ENCODE peak calls at places on chromosomes 12 and 14, in eight cellular contexts. V, B, T, I, H, D, U and Y are unnamed samples.

GRCh38 chr12:89874146-89874545 is 165.5 kb upstream of the ATP2B1 start:
- DNase-seq in V (no peak), B (no peak), T (no peak), I (no peak), H (no peak), D (no peak), U (peak; percentile 18), Y (peak; percentile 64)

GRCh38 chr14:95025218-95025617 is 132.1 kb downstream of the DICER1 start:
- DNase-seq in V (no peak), B (no peak), T (no peak), I (no peak), H (no peak), D (no peak), U (no peak), Y (no peak)

GRCh38 chr12:107091381-107091780 is 2.0 kb downstream of the CRY1 start:
- DNase-seq in V (peak; percentile 44), B (no peak), T (no peak), I (no peak), H (no peak), D (no peak), U (peak; percentile 64), Y (peak; percentile 76)

GRCh38 chr12:44314007-44314500 is 478.2 kb downstream of the TMEM117 start:
- DNase-seq in V (no peak), B (no peak), T (no peak), I (no peak), H (no peak), D (no peak), U (no peak), Y (peak; percentile 38)

GRCh38 chr12:106599302-106599701 is 16.5 kb downstream of the RFX4 start:
- DNase-seq in V (no peak), B (no peak), T (no peak), I (no peak), H (no peak), D (no peak), U (no peak), Y (no peak)

GRCh38 chr14:56422703-56423213 is 156.8 kb upstream of the TMEM260 start:
- DNase-seq in V (peak; percentile 84), B (peak; percentile 55), T (peak; percentile 78), I (peak; percentile 28), H (no peak), D (peak; percentile 62), U (peak; percentile 79), Y (peak; percentile 87)

GRCh38 chr14:22848391-22849164 is 12.2 kb downstream of the MMP14 start:
- DNase-seq in V (peak; percentile 87), B (no peak), T (peak; percentile 48), I (peak; percentile 90), H (no peak), D (no peak), U (peak; percentile 92), Y (peak; percentile 99)

GRCh38 chr12:76554411-76555225 is 5.0 kb downstream of the OSBPL8 start:
- DNase-seq in V (no peak), B (no peak), T (no peak), I (peak; percentile 10), H (no peak), D (no peak), U (no peak), Y (no peak)

GRCh38 chr12:76878045-76878898 is 547 bp downstream of the CSRP2 start:
- DNase-seq in V (peak; percentile 55), B (peak; percentile 70), T (peak; percentile 90), I (peak; percentile 77), H (peak; percentile 17), D (no peak), U (no peak), Y (peak; percentile 44)

GRCh38 chr12:26188132-26188531 is 7.2 kb upstream of the SSPN start:
- DNase-seq in V (no peak), B (no peak), T (no peak), I (no peak), H (no peak), D (no peak), U (peak; percentile 87), Y (peak; percentile 49)

GRCh38 chr14:104400355-104400754 is 179.2 kb upstream of the C14orf180 start:
- DNase-seq in V (no peak), B (no peak), T (no peak), I (no peak), H (no peak), D (peak; percentile 1), U (no peak), Y (no peak)

GRCh38 chr12:78494911-78495310 is 369.7 kb upstream of the SYT1 start:
- DNase-seq in V (no peak), B (no peak), T (no peak), I (no peak), H (no peak), D (no peak), U (peak; percentile 5), Y (peak; percentile 25)

GRCh38 chr12:32445356-32445755 is 46.0 kb downstream of the FGD4 start:
- DNase-seq in V (no peak), B (no peak), T (no peak), I (no peak), H (no peak), D (no peak), U (no peak), Y (no peak)

DNA sequence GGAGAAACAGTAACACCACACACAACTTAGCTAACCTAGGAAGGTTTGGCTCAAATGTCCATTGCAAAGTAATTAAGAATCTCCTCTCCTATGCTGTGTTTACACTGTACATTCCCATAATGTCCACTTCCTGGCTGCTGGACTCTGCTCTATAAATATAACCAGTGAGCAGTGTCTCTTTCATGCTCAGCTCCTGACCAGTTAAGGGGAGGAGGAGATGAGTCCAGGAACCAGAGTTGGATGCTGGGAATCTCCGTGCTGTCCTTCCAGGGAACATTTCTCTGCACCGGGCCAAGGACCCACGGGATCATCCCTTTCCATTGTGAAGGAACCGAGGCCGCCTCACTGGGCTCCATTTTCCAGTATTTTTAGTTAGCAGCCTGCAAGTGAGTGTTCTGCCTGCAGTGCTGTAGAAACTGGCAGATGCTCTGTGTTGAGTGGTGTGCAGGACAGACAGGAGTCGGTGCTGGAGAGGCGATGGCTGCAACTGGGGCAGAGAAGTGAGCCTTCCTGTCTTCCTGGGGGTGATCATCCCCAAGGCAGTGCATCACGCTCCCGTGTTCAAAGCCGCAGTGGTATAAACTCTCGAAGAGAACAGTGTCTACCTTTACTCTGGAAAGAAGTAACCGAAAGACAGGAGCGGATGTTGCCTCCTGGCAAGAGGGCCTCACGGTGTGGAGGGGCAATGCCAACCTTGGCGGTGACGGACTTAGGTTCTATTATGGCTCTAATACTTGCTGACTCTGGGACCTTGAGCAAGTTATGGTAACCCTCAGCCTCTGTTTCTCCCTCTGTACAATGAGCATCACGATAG is 195.5 kb downstream of the CACNA1C start:
- DNase-seq in V (peak; percentile 39), B (no peak), T (no peak), I (peak; percentile 47), H (no peak), D (no peak), U (peak; percentile 91), Y (peak; percentile 64)
- H3K4me2 ChIP-seq in V (no peak overlapping the region), B (no peak overlapping the region), T (no peak overlapping the region), I (peak overlapping the region; percentile 40), H (peak overlapping the region; percentile 13), D (no peak overlapping the region), U (peak overlapping the region; percentile 13), Y (peak overlapping the region; percentile 36)

GRCh38 chr12:124682425-124683329 is 115.3 kb upstream of the NCOR2 start:
- DNase-seq in V (no peak), B (no peak), T (no peak), I (no peak), H (no peak), D (no peak), U (no peak), Y (no peak)
- H3K4me1 ChIP-seq in V (peaks cover 42% of the 10 kb centered on the region), B (peaks cover 74% of the 10 kb centered on the region), T (peaks cover 2% of the 10 kb centered on the region), I (peaks cover 57% of the 10 kb centered on the region), H (no peaks in the 10 kb centered on the region), D (peaks cover 20% of the 10 kb centered on the region), U (peaks cover 34% of the 10 kb centered on the region), Y (peaks cover 42% of the 10 kb centered on the region)

GRCh38 chr12:96176575-96176974 is 17.6 kb upstream of the ELK3 start:
- DNase-seq in V (no peak), B (no peak), T (no peak), I (no peak), H (no peak), D (no peak), U (no peak), Y (no peak)

GRCh38 chr12:96172981-96173380 is 21.2 kb upstream of the ELK3 start:
- DNase-seq in V (no peak), B (no peak), T (no peak), I (no peak), H (no peak), D (no peak), U (no peak), Y (no peak)

GRCh38 chr12:96171905-96172304 is 22.3 kb upstream of the ELK3 start:
- DNase-seq in V (no peak), B (no peak), T (no peak), I (no peak), H (no peak), D (no peak), U (no peak), Y (no peak)

DNA sequence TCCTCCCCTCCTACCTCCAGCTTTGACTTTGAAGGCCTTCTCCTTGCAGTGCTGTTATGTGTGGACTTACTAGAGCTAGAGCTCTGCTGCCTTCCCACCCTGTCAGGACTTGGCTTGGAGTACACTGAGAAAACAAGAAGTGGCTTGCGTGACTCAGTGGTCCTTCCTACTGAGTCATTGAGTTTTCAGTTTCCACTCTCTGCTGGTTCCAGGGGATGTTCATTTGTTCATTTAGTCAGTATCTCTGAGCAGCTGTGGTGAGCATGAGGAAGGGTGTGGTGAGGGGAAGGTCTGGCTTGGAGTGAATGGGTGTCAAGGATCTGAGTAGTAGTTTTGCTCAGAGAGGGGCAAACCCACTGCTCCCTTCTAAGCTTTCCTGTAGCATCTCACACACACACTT is 17.2 kb upstream of the ELK3 start:
- DNase-seq in V (no peak), B (no peak), T (no peak), I (no peak), H (no peak), D (no peak), U (peak; percentile 82), Y (peak; percentile 42)
- H3K4me2 ChIP-seq in V (no peak overlapping the region), B (no peak overlapping the region), T (no peak overlapping the region), I (no peak overlapping the region), H (peak overlapping the region; percentile 1), D (no peak overlapping the region), U (no peak overlapping the region), Y (no peak overlapping the region)

GRCh38 chr12:111767362-111768158 is 827 bp downstream of the ALDH2 start:
- DNase-seq in V (peak; percentile 60), B (peak; percentile 53), T (peak; percentile 58), I (peak; percentile 54), H (no peak), D (no peak), U (peak; percentile 40), Y (peak; percentile 49)

GRCh38 chr12:111766608-111767361 is at the start of gene ALDH2:
- DNase-seq in V (peak; percentile 88), B (peak; percentile 85), T (peak; percentile 96), I (peak; percentile 99), H (no peak), D (no peak), U (peak; percentile 43), Y (peak; percentile 61)

GRCh38 chr12:111768159-111768895 is 1.6 kb downstream of the ALDH2 start:
- DNase-seq in V (no peak), B (no peak), T (no peak), I (no peak), H (no peak), D (no peak), U (no peak), Y (no peak)

GRCh38 chr12:111773801-111774551 is 7.2 kb downstream of the ALDH2 start:
- DNase-seq in V (peak; percentile 76), B (no peak), T (no peak), I (no peak), H (peak; percentile 40), D (no peak), U (peak; percentile 97), Y (peak; percentile 84)

DNA sequence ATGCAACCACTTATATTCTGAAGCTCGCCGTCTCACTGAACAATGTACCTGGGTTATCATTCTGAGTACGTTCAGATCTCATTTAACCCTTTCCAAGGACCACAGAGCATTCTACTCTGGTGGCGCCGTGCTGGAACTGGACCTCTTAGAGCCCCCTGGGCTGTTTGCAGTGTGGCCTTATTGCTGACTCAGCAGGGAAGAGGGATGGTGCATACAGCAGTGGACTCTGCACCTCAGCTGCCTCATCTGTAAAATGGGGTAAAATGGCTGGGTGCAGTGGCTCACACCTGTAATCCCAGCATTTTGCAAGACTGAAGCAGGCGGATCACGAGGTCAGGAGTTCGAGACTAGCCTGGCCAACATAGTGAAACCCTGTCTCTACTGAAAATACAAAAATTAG is 2.9 kb downstream of the ALDH2 start:
- DNase-seq in V (no peak), B (no peak), T (no peak), I (no peak), H (no peak), D (no peak), U (no peak), Y (no peak)
- H3K4me1 ChIP-seq in V (peaks cover 43% of the 10 kb centered on the region), B (peaks cover 47% of the 10 kb centered on the region), T (peaks cover 7% of the 10 kb centered on the region), I (peaks cover 12% of the 10 kb centered on the region), H (no peaks in the 10 kb centered on the region), D (no peaks in the 10 kb centered on the region), U (peaks cover 9% of the 10 kb centered on the region), Y (peaks cover 9% of the 10 kb centered on the region)